ENCODE peak calls at places on chromosomes 2 and 18, in eight cellular contexts. O, A, T, B, H, L, F and D are unnamed samples.

GRCh38 chr2:205411558-205411957 is 270.7 kb upstream of the NRP2 start:
- DNase-seq in O (no peak), A (no peak), T (no peak), B (no peak), H (no peak), L (no peak), F (no peak), D (no peak)

GRCh38 chr2:157699806-157700205 is 71.1 kb upstream of the ACVR1C start:
- DNase-seq in O (no peak), A (no peak), T (no peak), B (no peak), H (no peak), L (no peak), F (no peak), D (no peak)

GRCh38 chr2:208001924-208002323 is 23.4 kb downstream of the PLEKHM3 start:
- DNase-seq in O (no peak), A (no peak), T (no peak), B (no peak), H (no peak), L (no peak), F (no peak), D (no peak)

GRCh38 chr2:170455617-170456426 is 259.3 kb upstream of the SP5 start:
- DNase-seq in O (no peak), A (no peak), T (no peak), B (no peak), H (no peak), L (no peak), F (no peak), D (no peak)

GRCh38 chr18:44715841-44716240 is 35.2 kb downstream of the SETBP1 start:
- DNase-seq in O (no peak), A (no peak), T (no peak), B (no peak), H (no peak), L (no peak), F (no peak), D (no peak)

GRCh38 chr2:60706021-60706420 is 50.0 kb upstream of the PAPOLG start:
- DNase-seq in O (peak; percentile 43), A (no peak), T (no peak), B (no peak), H (no peak), L (peak; percentile 15), F (no peak), D (peak; percentile 25)

GRCh38 chr2:72138921-72139381 is 8.7 kb downstream of the CYP26B1 start:
- DNase-seq in O (peak; percentile 45), A (no peak), T (peak; percentile 20), B (no peak), H (no peak), L (peak; percentile 39), F (no peak), D (no peak)

GRCh38 chr2:45433363-45433762 is 177.7 kb downstream of the SRBD1 start:
- DNase-seq in O (no peak), A (no peak), T (no peak), B (no peak), H (no peak), L (no peak), F (no peak), D (no peak)

GRCh38 chr2:101972621-101973434 is 18.9 kb upstream of the IL1R2 start:
- DNase-seq in O (no peak), A (peak; percentile 96), T (no peak), B (no peak), H (no peak), L (no peak), F (no peak), D (no peak)

GRCh38 chr2:207871506-207871905 is 101.8 kb upstream of the FZD5 start:
- DNase-seq in O (no peak), A (no peak), T (no peak), B (no peak), H (no peak), L (no peak), F (no peak), D (no peak)

GRCh38 chr18:10402876-10403559 is 51.4 kb upstream of the APCDD1 start:
- DNase-seq in O (no peak), A (no peak), T (no peak), B (no peak), H (no peak), L (no peak), F (no peak), D (no peak)

GRCh38 chr2:182866461-182867369 is at the start of gene FRZB:
- DNase-seq in O (peak; percentile 48), A (no peak), T (no peak), B (no peak), H (no peak), L (peak; percentile 51), F (peak; percentile 60), D (peak; percentile 86)

GRCh38 chr2:224085246-224085645 is 46.2 kb upstream of the SERPINE2 start:
- DNase-seq in O (no peak), A (no peak), T (no peak), B (no peak), H (no peak), L (no peak), F (no peak), D (no peak)

GRCh38 chr2:25021963-25022362 is 19.9 kb upstream of the EFR3B start:
- DNase-seq in O (no peak), A (no peak), T (no peak), B (no peak), H (no peak), L (no peak), F (no peak), D (no peak)

GRCh38 chr2:67322361-67323001 is 74.7 kb upstream of the ETAA1 start:
- DNase-seq in O (no peak), A (no peak), T (no peak), B (no peak), H (no peak), L (no peak), F (peak; percentile 25), D (no peak)

GRCh38 chr2:217394510-217395351 is 534.9 kb upstream of the TNP1 start:
- DNase-seq in O (no peak), A (no peak), T (no peak), B (no peak), H (no peak), L (no peak), F (no peak), D (no peak)

GRCh38 chr2:217568289-217568985 is 434.4 kb downstream of the TNS1 start:
- DNase-seq in O (no peak), A (peak; percentile 88), T (no peak), B (no peak), H (no peak), L (no peak), F (no peak), D (no peak)

GRCh38 chr2:181129654-181130053 is 149.2 kb downstream of the UBE2E3 start:
- DNase-seq in O (no peak), A (no peak), T (no peak), B (no peak), H (no peak), L (no peak), F (no peak), D (no peak)

GRCh38 chr18:58202406-58202730 is 158.3 kb downstream of the NEDD4L start:
- DNase-seq in O (no peak), A (no peak), T (no peak), B (no peak), H (no peak), L (no peak), F (no peak), D (no peak)

GRCh38 chr2:206383669-206384068 is 59.7 kb upstream of the ADAM23 start:
- DNase-seq in O (no peak), A (no peak), T (no peak), B (no peak), H (no peak), L (no peak), F (no peak), D (no peak)

GRCh38 chr18:49976810-49977209 is 163.5 kb upstream of the ACAA2 start:
- DNase-seq in O (no peak), A (no peak), T (no peak), B (no peak), H (no peak), L (no peak), F (no peak), D (no peak)